ENCODE peak calls at places on chromosomes 1 and 21, in ten cellular contexts. U is astrocyte of the cerebellum, P is left ventricle myocardium inferior, J is fibroblast of lung, Y is pancreas, I is transverse colon, T is body of pancreas, L is stomach, X is A549, V is GM20000. O is an unnamed sample.

GRCh38 chr1:31798433-31799195 is 17.2 kb downstream of the SPOCD1 start:
- DNase-seq in Y (no peak), L (no peak), J (peak; percentile 97), I (peak; percentile 5), U (peak; percentile 50), V (no peak), T (no peak), P (no peak), X (peak; percentile 34), O (no peak)

GRCh38 chr1:117077267-117077666 is 17.1 kb downstream of the TTF2 start:
- DNase-seq in V (no peak), L (no peak), P (no peak), U (no peak), I (no peak), X (no peak), J (peak; percentile 79), Y (no peak), T (no peak), O (no peak)

GRCh38 chr1:230280906-230281413 is 145.2 kb downstream of the PGBD5 start:
- DNase-seq in U (no peak), Y (peak; percentile 85), J (no peak), P (no peak), I (no peak), L (no peak), V (no peak), T (peak; percentile 88), X (no peak), O (no peak)

GRCh38 chr1:118974641-118975040 is 13.5 kb downstream of the TBX15 start:
- DNase-seq in P (no peak), J (no peak), U (no peak), I (no peak), L (no peak), T (no peak), Y (no peak), V (no peak), X (no peak), O (no peak)

GRCh38 chr1:115671176-115672062 is 29.6 kb downstream of the VANGL1 start:
- DNase-seq in L (no peak), T (no peak), Y (no peak), U (peak; percentile 22), J (peak; percentile 37), V (no peak), I (peak; percentile 58), P (no peak), X (peak; percentile 20), O (no peak)

GRCh38 chr1:79188371-79188770 is 181.8 kb upstream of the ADGRL4 start:
- DNase-seq in L (no peak), Y (no peak), J (peak; percentile 57), X (no peak), V (no peak), U (no peak), I (no peak), T (no peak), P (no peak), O (no peak)

GRCh38 chr1:187624812-187625542 is 796.2 kb downstream of the PLA2G4A start:
- DNase-seq in U (no peak), Y (no peak), L (no peak), V (no peak), I (no peak), J (peak; percentile 58), P (no peak), X (no peak), T (no peak), O (no peak)

GRCh38 chr1:35097224-35097623 is 18.0 kb downstream of the ZMYM1 start:
- DNase-seq in X (no peak), V (no peak), J (no peak), U (peak; percentile 32), L (no peak), P (no peak), Y (no peak), T (no peak), I (no peak), O (no peak)

GRCh38 chr1:40650075-40650474 is 15.4 kb downstream of the RIMS3 start:
- DNase-seq in U (no peak), V (peak; percentile 58), T (no peak), X (no peak), P (no peak), I (no peak), L (no peak), Y (no peak), J (no peak), O (peak; percentile 57)
- TF ChIP-seq CTCF in U (peak; percentile 38), V (peak; percentile 25), T (peak; percentile 11), X (no peak), P (peak; percentile 39), I (no peak), L (no peak), Y (no peak), J (no peak), O (peak; percentile 34)

DNA sequence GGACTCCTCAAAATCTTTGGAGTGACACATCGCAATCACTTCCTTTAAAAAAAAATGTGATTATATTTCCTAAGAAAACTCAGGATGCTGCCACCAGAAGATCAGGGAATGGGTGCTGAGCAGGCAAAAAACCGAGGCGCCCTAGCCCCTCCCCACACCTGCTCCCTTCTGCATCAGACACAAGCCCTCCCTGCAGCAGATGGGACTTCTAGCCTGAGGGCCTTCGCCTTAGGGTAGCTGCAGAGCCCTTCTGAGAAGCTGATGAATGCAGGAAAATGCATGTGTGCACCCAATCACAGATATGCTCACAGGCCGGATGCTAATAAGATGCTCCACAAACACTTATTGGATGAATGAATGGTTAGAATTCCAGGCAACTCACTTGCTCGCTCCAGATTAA is 6.8 kb upstream of the C1orf210 start:
- DNase-seq in U (no peak), J (no peak), Y (no peak), L (no peak), P (no peak), X (no peak), V (no peak), I (no peak), T (no peak), O (no peak)
- TF ChIP-seq CTCF in U (no peak), J (no peak), Y (no peak), L (no peak), P (no peak), X (no peak), V (no peak), I (no peak), T (no peak), O (no peak)

GRCh38 chr1:11051781-11052510 is 4.9 kb upstream of the MASP2 start:
- DNase-seq in T (no peak), V (no peak), J (no peak), Y (no peak), L (no peak), P (no peak), U (no peak), I (no peak), X (no peak), O (no peak)

GRCh38 chr1:11054666-11055065 is 5.2 kb downstream of the SRM start:
- DNase-seq in Y (no peak), X (no peak), I (no peak), J (no peak), P (no peak), U (no peak), L (no peak), V (no peak), T (no peak), O (no peak)

GRCh38 chr1:11054181-11054580 is 5.6 kb downstream of the SRM start:
- DNase-seq in P (no peak), L (no peak), X (no peak), T (no peak), J (no peak), I (no peak), Y (no peak), U (no peak), V (no peak), O (no peak)

GRCh38 chr1:11053758-11054137 is 6.1 kb downstream of the SRM start:
- DNase-seq in T (peak; percentile 44), J (no peak), L (no peak), Y (peak; percentile 30), P (no peak), X (no peak), I (no peak), V (no peak), U (no peak), O (no peak)

DNA sequence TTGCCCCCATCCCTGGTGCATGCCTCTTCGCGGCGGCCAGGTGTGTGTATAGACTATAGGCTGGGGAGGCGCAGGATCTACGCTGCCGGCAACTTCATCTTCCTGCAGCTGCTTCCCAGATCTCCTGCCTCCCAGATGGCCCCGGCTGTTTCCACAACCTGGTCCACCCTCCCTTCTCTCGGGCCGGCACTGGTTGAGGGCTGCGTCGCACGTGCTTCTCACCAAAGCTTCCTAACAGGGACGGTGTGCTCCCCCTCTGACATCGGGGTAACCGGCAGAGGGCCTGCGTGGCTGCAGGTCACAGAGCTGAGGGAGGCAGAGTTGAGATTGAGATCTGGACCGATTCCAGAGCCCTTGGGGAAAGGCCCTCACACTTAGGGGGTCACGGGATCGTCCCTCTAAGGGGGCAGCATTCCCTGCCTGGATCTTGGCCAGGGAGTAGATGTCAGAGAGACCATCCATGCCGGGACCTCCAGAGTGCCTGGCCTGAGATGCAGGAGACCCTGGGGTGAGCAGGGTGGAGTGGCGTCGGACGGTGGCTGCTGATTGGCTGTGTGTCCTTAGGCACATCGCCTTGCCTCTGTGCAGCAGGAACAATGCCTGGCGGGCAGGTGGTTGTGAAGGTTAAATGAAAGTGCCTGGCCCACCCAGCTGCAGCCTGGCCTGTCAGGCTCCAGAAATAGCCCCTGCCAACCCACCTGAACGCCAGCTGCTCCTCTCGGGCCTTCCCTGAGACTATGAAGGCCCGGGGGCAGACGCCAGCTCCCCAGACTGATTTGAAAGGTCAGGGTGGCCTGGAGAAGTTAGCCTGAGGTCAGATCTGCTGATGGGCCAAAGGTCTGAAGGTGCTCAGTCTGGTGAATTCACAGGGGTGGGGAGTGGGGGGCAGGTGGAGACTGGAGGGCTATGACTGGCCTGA is 6.1 kb upstream of the MASP2 start:
- DNase-seq in X (no peak), V (no peak), J (no peak), I (peak; percentile 21), U (no peak), Y (no peak), T (peak; percentile 33), L (no peak), P (no peak), O (no peak)
- TF ChIP-seq CTCF in X (no peak), V (no peak), J (no peak), I (no peak), U (no peak), Y (no peak), T (no peak), L (no peak), P (no peak), O (no peak)

GRCh38 chr21:14491269-14491681 is 54.8 kb downstream of the SAMSN1 start:
- DNase-seq in Y (no peak), V (no peak), P (no peak), T (no peak), J (no peak), L (no peak), U (no peak), X (no peak), I (no peak), O (no peak)

GRCh38 chr21:14486869-14487268 is 59.2 kb downstream of the SAMSN1 start:
- DNase-seq in Y (no peak), T (no peak), P (no peak), V (no peak), I (no peak), L (no peak), J (no peak), U (no peak), X (no peak), O (no peak)

GRCh38 chr21:14487490-14488432 is 58.4 kb downstream of the SAMSN1 start:
- DNase-seq in J (no peak), X (no peak), Y (no peak), V (no peak), T (no peak), U (no peak), I (no peak), P (no peak), L (no peak), O (no peak)

GRCh38 chr21:14492890-14493289 is 53.2 kb downstream of the SAMSN1 start:
- DNase-seq in L (no peak), X (no peak), Y (no peak), V (no peak), J (no peak), I (no peak), T (no peak), U (no peak), P (no peak), O (no peak)

DNA sequence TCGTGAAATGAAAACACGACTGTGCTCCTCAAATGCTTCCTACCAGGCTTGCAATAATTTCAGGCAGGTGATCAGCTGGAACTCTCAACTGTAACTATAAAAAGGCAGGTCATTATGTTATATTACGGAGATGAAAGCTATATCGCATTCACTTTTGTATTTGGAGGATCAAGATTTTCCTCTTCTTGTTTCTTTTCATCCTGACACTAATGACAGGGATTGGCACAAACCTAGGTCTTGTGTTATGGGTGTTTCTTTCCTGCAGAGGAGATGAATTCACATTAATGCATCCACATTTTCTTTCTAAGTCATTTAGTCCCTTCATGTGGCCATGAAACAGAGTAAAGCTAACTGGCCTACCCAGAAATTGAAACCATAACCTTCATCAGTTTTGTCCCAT is 57.3 kb downstream of the SAMSN1 start:
- DNase-seq in I (no peak), U (no peak), X (no peak), V (no peak), J (no peak), L (no peak), T (no peak), P (no peak), Y (no peak), O (no peak)
- TF ChIP-seq CTCF in I (no peak), U (no peak), X (no peak), V (no peak), J (no peak), L (no peak), T (no peak), P (no peak), Y (no peak), O (no peak)